ENCODE peak calls at places on chromosomes 7 and 10, in five cellular contexts. One of them, this sample, is unnamed.

GRCh38 chr10:117569610-117570395 is 27.3 kb downstream of the EMX2 start:
- DNase-seq in stomach: no peak
- DNase-seq in suprapubic skin: no peak
- DNase-seq in WTC11: no peak
- DNase-seq in nephron progenitor cell: no peak
- DNase-seq in this sample: no peak

GRCh38 chr10:30254926-30255325 is 94.2 kb downstream of the MTPAP start:
- DNase-seq in stomach: no peak
- DNase-seq in suprapubic skin: no peak
- DNase-seq in WTC11: no peak
- DNase-seq in nephron progenitor cell: no peak
- DNase-seq in this sample: no peak

GRCh38 chr7:135557455-135558336 is at the start of gene NUP205:
- DNase-seq in stomach: peak; percentile 51
- DNase-seq in suprapubic skin: no peak
- DNase-seq in WTC11: peak; percentile 51
- DNase-seq in nephron progenitor cell: peak; percentile 63
- DNase-seq in this sample: peak; percentile 75

GRCh38 chr10:54124209-54124890 is 676.7 kb downstream of the PCDH15 start:
- DNase-seq in stomach: no peak
- DNase-seq in suprapubic skin: no peak
- DNase-seq in WTC11: no peak
- DNase-seq in nephron progenitor cell: no peak
- DNase-seq in this sample: no peak

GRCh38 chr7:145431834-145432233 is 596.0 kb upstream of the TPK1 start:
- DNase-seq in stomach: no peak
- DNase-seq in suprapubic skin: no peak
- DNase-seq in WTC11: no peak
- DNase-seq in nephron progenitor cell: no peak
- DNase-seq in this sample: no peak

GRCh38 chr7:158908552-158908951 is 52.2 kb downstream of the DYNC2I1 start:
- DNase-seq in stomach: no peak
- DNase-seq in suprapubic skin: no peak
- DNase-seq in WTC11: no peak
- DNase-seq in nephron progenitor cell: no peak
- DNase-seq in this sample: no peak

GRCh38 chr10:98587156-98587555 is 140.4 kb upstream of the HPS1 start:
- DNase-seq in stomach: no peak
- DNase-seq in suprapubic skin: no peak
- DNase-seq in WTC11: no peak
- DNase-seq in nephron progenitor cell: no peak
- DNase-seq in this sample: no peak

GRCh38 chr7:24820730-24821044 is 63.4 kb upstream of the GSDME start:
- DNase-seq in stomach: no peak
- DNase-seq in suprapubic skin: no peak
- DNase-seq in WTC11: no peak
- DNase-seq in nephron progenitor cell: no peak
- DNase-seq in this sample: no peak

GRCh38 chr7:12401538-12402364 is 1.9 kb downstream of the VWDE start:
- DNase-seq in stomach: no peak
- DNase-seq in suprapubic skin: no peak
- DNase-seq in WTC11: no peak
- DNase-seq in nephron progenitor cell: no peak
- DNase-seq in this sample: no peak

GRCh38 chr7:12477620-12478019 is 74.0 kb upstream of the VWDE start:
- DNase-seq in stomach: no peak
- DNase-seq in suprapubic skin: no peak
- DNase-seq in WTC11: no peak
- DNase-seq in nephron progenitor cell: no peak
- DNase-seq in this sample: no peak

GRCh38 chr10:110330675-110331074 is 26.0 kb upstream of the SMNDC1 start:
- DNase-seq in stomach: no peak
- DNase-seq in suprapubic skin: no peak
- DNase-seq in WTC11: no peak
- DNase-seq in nephron progenitor cell: no peak
- DNase-seq in this sample: no peak

GRCh38 chr7:143490719-143491306 is 13.1 kb downstream of the TAS2R41 start:
- DNase-seq in stomach: no peak
- DNase-seq in suprapubic skin: no peak
- DNase-seq in WTC11: peak; percentile 48
- DNase-seq in nephron progenitor cell: peak; percentile 11
- DNase-seq in this sample: no peak

GRCh38 chr10:74752371-74752990 is 73.9 kb upstream of the KAT6B start:
- DNase-seq in stomach: no peak
- DNase-seq in suprapubic skin: no peak
- DNase-seq in WTC11: no peak
- DNase-seq in nephron progenitor cell: no peak
- DNase-seq in this sample: no peak

GRCh38 chr7:151409555-151410404 is at the start of gene WDR86:
- DNase-seq in stomach: no peak
- DNase-seq in suprapubic skin: no peak
- DNase-seq in WTC11: peak; percentile 62
- DNase-seq in nephron progenitor cell: peak; percentile 78
- DNase-seq in this sample: peak; percentile 84

GRCh38 chr7:140621326-140622035 is 19.1 kb downstream of the DENND2A start:
- DNase-seq in stomach: no peak
- DNase-seq in suprapubic skin: no peak
- DNase-seq in WTC11: no peak
- DNase-seq in nephron progenitor cell: no peak
- DNase-seq in this sample: no peak

GRCh38 chr7:43554423-43554822 is 28.5 kb upstream of the STK17A start:
- DNase-seq in stomach: no peak
- DNase-seq in suprapubic skin: no peak
- DNase-seq in WTC11: no peak
- DNase-seq in nephron progenitor cell: no peak
- DNase-seq in this sample: no peak

GRCh38 chr10:119419931-119420330 is 122.6 kb downstream of the RGS10 start:
- DNase-seq in stomach: no peak
- DNase-seq in suprapubic skin: no peak
- DNase-seq in WTC11: no peak
- DNase-seq in nephron progenitor cell: no peak
- DNase-seq in this sample: no peak

GRCh38 chr10:16910795-16911164 is 93.6 kb upstream of the RSU1 start:
- DNase-seq in stomach: no peak
- DNase-seq in suprapubic skin: no peak
- DNase-seq in WTC11: no peak
- DNase-seq in nephron progenitor cell: no peak
- DNase-seq in this sample: no peak

GRCh38 chr7:94055963-94056362 is 51.8 kb upstream of the BET1 start:
- DNase-seq in stomach: no peak
- DNase-seq in suprapubic skin: no peak
- DNase-seq in WTC11: no peak
- DNase-seq in nephron progenitor cell: no peak
- DNase-seq in this sample: no peak

GRCh38 chr7:155804897-155805825 is 7.1 kb downstream of the SHH start:
- DNase-seq in stomach: peak; percentile 68
- DNase-seq in suprapubic skin: no peak
- DNase-seq in WTC11: peak; percentile 85
- DNase-seq in nephron progenitor cell: peak; percentile 93
- DNase-seq in this sample: no peak

GRCh38 chr10:44312401-44312800 is 72.5 kb downstream of the CXCL12 start:
- DNase-seq in stomach: no peak
- DNase-seq in suprapubic skin: no peak
- DNase-seq in WTC11: no peak
- DNase-seq in nephron progenitor cell: no peak
- DNase-seq in this sample: no peak

GRCh38 chr7:45057853-45058252 is 30.9 kb downstream of the NACAD start:
- DNase-seq in stomach: no peak
- DNase-seq in suprapubic skin: peak; percentile 9
- DNase-seq in WTC11: no peak
- DNase-seq in nephron progenitor cell: no peak
- DNase-seq in this sample: no peak

GRCh38 chr7:38429057-38429456 is 155.6 kb upstream of the TARP start:
- DNase-seq in stomach: no peak
- DNase-seq in suprapubic skin: no peak
- DNase-seq in WTC11: no peak
- DNase-seq in nephron progenitor cell: no peak
- DNase-seq in this sample: no peak

GRCh38 chr7:38427279-38427955 is 154.0 kb upstream of the TARP start:
- DNase-seq in stomach: no peak
- DNase-seq in suprapubic skin: no peak
- DNase-seq in WTC11: no peak
- DNase-seq in nephron progenitor cell: no peak
- DNase-seq in this sample: no peak

GRCh38 chr7:38425509-38425908 is 152.1 kb upstream of the TARP start:
- DNase-seq in stomach: no peak
- DNase-seq in suprapubic skin: no peak
- DNase-seq in WTC11: no peak
- DNase-seq in nephron progenitor cell: no peak
- DNase-seq in this sample: no peak

GRCh38 chr7:38428040-38428439 is 154.6 kb upstream of the TARP start:
- DNase-seq in stomach: no peak
- DNase-seq in suprapubic skin: no peak
- DNase-seq in WTC11: no peak
- DNase-seq in nephron progenitor cell: no peak
- DNase-seq in this sample: no peak

GRCh38 chr7:38424750-38425463 is 151.5 kb upstream of the TARP start:
- DNase-seq in stomach: no peak
- DNase-seq in suprapubic skin: no peak
- DNase-seq in WTC11: no peak
- DNase-seq in nephron progenitor cell: no peak
- DNase-seq in this sample: no peak
- TF ChIP-seq CTCF in stomach: no peak
- TF ChIP-seq CTCF in suprapubic skin: no peak
- TF ChIP-seq CTCF in WTC11: no peak
- TF ChIP-seq CTCF in nephron progenitor cell: no peak
- TF ChIP-seq CTCF in this sample: no peak

DNA sequence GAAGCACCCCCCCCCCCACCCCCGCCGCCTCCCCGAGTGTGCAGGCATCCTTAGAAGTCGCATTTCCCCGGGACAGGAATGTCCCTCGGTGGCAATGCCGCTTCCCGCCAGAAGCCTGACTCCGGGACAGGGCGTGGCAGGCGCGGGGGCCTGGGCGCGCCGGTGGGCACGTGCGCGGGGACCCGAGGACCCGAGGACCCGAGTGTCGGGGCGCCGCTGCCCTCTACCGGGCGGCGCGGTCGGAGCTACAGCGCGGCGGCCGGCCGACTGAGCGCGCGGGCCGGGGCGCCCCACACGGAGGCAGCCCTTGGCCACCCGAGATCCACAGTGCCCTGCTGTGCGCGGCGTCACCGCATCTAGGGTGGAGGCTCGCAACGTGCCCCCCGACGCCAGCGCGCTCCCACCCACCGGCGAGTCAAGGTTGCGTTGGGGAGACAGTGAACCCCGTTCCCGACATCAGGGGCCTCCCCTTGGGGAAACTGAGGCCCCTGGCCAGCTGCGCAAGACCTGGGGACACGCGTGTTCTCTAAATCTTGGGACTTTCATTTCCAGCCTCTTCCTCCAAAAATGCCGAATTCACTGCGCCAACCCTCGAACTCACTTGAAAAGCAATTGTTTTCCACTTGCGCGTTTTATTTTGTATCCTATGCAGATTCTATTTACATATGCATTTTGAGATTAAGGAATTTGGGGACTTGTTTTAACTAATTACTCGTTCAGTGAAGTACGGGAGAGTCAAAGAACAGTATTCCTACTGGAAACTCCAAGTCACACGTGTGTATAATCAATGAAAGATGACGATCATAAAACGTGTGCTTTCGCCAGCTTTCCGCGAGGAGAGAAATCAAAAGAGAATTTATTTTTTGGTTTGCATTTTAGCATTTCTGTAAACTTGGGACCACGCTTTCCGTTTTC is 3.1 kb upstream of the CUX1 start:
- DNase-seq in stomach: peak; percentile 69
- DNase-seq in suprapubic skin: peak; percentile 72
- DNase-seq in WTC11: peak; percentile 65
- DNase-seq in nephron progenitor cell: peak; percentile 76
- DNase-seq in this sample: no peak
- TF ChIP-seq CTCF in stomach: no peak
- TF ChIP-seq CTCF in suprapubic skin: peak; percentile 50
- TF ChIP-seq CTCF in WTC11: peak; percentile 18
- TF ChIP-seq CTCF in nephron progenitor cell: no peak
- TF ChIP-seq CTCF in this sample: peak; percentile 68

GRCh38 chr7:110529175-110529574 is 561.8 kb upstream of the LRRN3 start:
- DNase-seq in stomach: no peak
- DNase-seq in suprapubic skin: no peak
- DNase-seq in WTC11: no peak
- DNase-seq in nephron progenitor cell: no peak
- DNase-seq in this sample: no peak

GRCh38 chr7:110539216-110539615 is 551.7 kb upstream of the LRRN3 start:
- DNase-seq in stomach: no peak
- DNase-seq in suprapubic skin: no peak
- DNase-seq in WTC11: no peak
- DNase-seq in nephron progenitor cell: no peak
- DNase-seq in this sample: no peak

GRCh38 chr7:110531186-110531585 is 559.7 kb upstream of the LRRN3 start:
- DNase-seq in stomach: no peak
- DNase-seq in suprapubic skin: no peak
- DNase-seq in WTC11: no peak
- DNase-seq in nephron progenitor cell: no peak
- DNase-seq in this sample: no peak

DNA sequence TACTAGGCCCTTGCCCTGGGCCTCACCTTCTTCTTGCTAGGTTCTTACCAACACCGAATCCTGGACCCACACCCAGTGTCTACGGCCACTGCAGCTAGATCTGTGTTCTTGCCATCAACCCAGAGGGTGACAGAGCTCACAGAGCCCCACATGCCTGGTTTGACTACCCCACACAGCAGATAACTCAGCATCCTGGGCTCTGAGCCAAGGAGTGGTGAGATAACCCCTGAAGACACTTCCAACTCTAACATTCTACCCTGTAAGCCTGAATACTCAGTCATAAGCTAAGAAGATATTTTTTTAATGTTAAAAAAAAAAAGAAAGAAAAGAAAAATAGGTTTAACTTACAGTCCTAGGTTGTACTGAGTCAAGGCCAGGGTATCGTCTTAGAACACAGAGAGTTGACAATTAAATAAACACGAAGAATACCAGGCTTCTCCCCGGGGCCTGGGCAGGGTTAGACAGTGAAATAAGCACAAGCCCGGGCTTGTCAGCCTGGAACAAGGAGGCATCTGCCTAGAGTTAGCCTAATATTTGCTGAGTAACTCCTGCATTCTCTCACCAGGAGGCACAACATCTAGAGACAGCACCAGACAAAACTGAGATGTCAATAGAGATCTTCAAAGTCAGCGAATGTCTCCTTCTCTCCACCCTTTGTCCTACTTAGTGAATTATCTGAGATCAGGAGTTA is 556.5 kb upstream of the LRRN3 start:
- DNase-seq in stomach: no peak
- DNase-seq in suprapubic skin: no peak
- DNase-seq in WTC11: no peak
- DNase-seq in nephron progenitor cell: no peak
- DNase-seq in this sample: no peak
- TF ChIP-seq CTCF in stomach: no peak
- TF ChIP-seq CTCF in suprapubic skin: no peak
- TF ChIP-seq CTCF in WTC11: no peak
- TF ChIP-seq CTCF in nephron progenitor cell: no peak
- TF ChIP-seq CTCF in this sample: no peak

DNA sequence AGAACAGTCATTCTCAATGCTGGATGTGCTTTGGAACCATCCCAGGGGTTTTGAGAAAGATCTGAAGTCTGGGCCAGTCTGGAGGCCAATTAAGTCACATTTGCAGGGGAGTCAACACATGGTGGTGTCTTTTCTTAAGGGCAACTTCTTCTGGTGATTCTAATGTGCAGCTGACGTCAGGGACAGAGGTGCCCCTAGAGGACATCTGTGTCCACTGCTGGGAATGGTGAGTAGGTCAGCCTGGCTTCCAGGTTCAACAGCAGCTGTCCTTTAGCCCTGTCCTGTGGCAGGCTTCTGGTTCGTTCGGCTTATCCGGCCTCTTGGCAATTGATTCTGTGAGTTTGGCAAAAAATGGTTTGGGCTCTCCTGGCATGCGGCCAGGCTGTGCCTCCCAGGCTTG is 269.7 kb upstream of the HABP2 start:
- DNase-seq in stomach: no peak
- DNase-seq in suprapubic skin: no peak
- DNase-seq in WTC11: peak; percentile 22
- DNase-seq in nephron progenitor cell: no peak
- DNase-seq in this sample: no peak
- TF ChIP-seq CTCF in stomach: no peak
- TF ChIP-seq CTCF in suprapubic skin: no peak
- TF ChIP-seq CTCF in WTC11: no peak
- TF ChIP-seq CTCF in nephron progenitor cell: no peak
- TF ChIP-seq CTCF in this sample: peak; percentile 33